ENCODE peak calls at places on chromosomes 13 and 19, in seven cellular contexts. One of them, this sample, is unnamed.
A peak's percentile ranks its signal among the peaks of the same experiment; 100 is the strongest.

GRCh38 chr13:89205856-89206255 is 1534.7 kb downstream of the SLITRK5 start:
- DNase-seq in cardiac muscle cell: no peak
- DNase-seq in endodermal cell: no peak
- DNase-seq in ovary: no peak
- DNase-seq in AG09309: no peak
- DNase-seq in Peyer's patch: no peak
- DNase-seq in choroid plexus epithelial cell: no peak
- DNase-seq in this sample: no peak

GRCh38 chr13:109715902-109716301 is 70.5 kb downstream of the IRS2 start:
- DNase-seq in cardiac muscle cell: peak; percentile 57
- DNase-seq in endodermal cell: no peak
- DNase-seq in ovary: no peak
- DNase-seq in AG09309: peak; percentile 24
- DNase-seq in Peyer's patch: no peak
- DNase-seq in choroid plexus epithelial cell: peak; percentile 88
- DNase-seq in this sample: no peak

GRCh38 chr19:38617764-38618589 is at the start of gene MAP4K1:
- DNase-seq in cardiac muscle cell: no peak
- DNase-seq in endodermal cell: peak; percentile 69
- DNase-seq in ovary: peak; percentile 23
- DNase-seq in AG09309: no peak
- DNase-seq in Peyer's patch: peak; percentile 95
- DNase-seq in choroid plexus epithelial cell: no peak
- DNase-seq in this sample: no peak

GRCh38 chr13:114043421-114044053 is 69.7 kb upstream of the C13orf46 start:
- DNase-seq in cardiac muscle cell: peak; percentile 96
- DNase-seq in endodermal cell: peak; percentile 89
- DNase-seq in ovary: no peak
- DNase-seq in AG09309: no peak
- DNase-seq in Peyer's patch: peak; percentile 68
- DNase-seq in choroid plexus epithelial cell: peak; percentile 91
- DNase-seq in this sample: no peak

GRCh38 chr13:25882732-25883357 is 169.0 kb downstream of the SHISA2 start:
- DNase-seq in cardiac muscle cell: no peak
- DNase-seq in endodermal cell: peak; percentile 59
- DNase-seq in ovary: no peak
- DNase-seq in AG09309: no peak
- DNase-seq in Peyer's patch: no peak
- DNase-seq in choroid plexus epithelial cell: peak; percentile 78
- DNase-seq in this sample: no peak

GRCh38 chr13:109385161-109385560 is 401.2 kb downstream of the IRS2 start:
- DNase-seq in cardiac muscle cell: peak; percentile 14
- DNase-seq in endodermal cell: no peak
- DNase-seq in ovary: no peak
- DNase-seq in AG09309: peak; percentile 74
- DNase-seq in Peyer's patch: no peak
- DNase-seq in choroid plexus epithelial cell: peak; percentile 60
- DNase-seq in this sample: no peak

GRCh38 chr13:102693781-102694180 is 1.1 kb downstream of the METTL21C start:
- DNase-seq in cardiac muscle cell: no peak
- DNase-seq in endodermal cell: no peak
- DNase-seq in ovary: no peak
- DNase-seq in AG09309: no peak
- DNase-seq in Peyer's patch: no peak
- DNase-seq in choroid plexus epithelial cell: peak; percentile 62
- DNase-seq in this sample: no peak

GRCh38 chr13:99740261-99740979 is 231.1 kb downstream of the ZIC5 start:
- DNase-seq in cardiac muscle cell: no peak
- DNase-seq in endodermal cell: no peak
- DNase-seq in ovary: no peak
- DNase-seq in AG09309: no peak
- DNase-seq in Peyer's patch: no peak
- DNase-seq in choroid plexus epithelial cell: no peak
- DNase-seq in this sample: no peak

GRCh38 chr19:18097217-18097992 is at the start of gene MAST3:
- DNase-seq in cardiac muscle cell: peak; percentile 89
- DNase-seq in endodermal cell: peak; percentile 95
- DNase-seq in ovary: peak; percentile 79
- DNase-seq in AG09309: no peak
- DNase-seq in Peyer's patch: peak; percentile 97
- DNase-seq in choroid plexus epithelial cell: peak; percentile 86
- DNase-seq in this sample: peak; percentile 71

GRCh38 chr19:21134934-21135366 is 6.9 kb upstream of the ZNF431 start:
- DNase-seq in cardiac muscle cell: no peak
- DNase-seq in endodermal cell: no peak
- DNase-seq in ovary: no peak
- DNase-seq in AG09309: no peak
- DNase-seq in Peyer's patch: no peak
- DNase-seq in choroid plexus epithelial cell: no peak
- DNase-seq in this sample: no peak

GRCh38 chr13:98103942-98104880 is 38.7 kb upstream of the FARP1 start:
- DNase-seq in cardiac muscle cell: no peak
- DNase-seq in endodermal cell: no peak
- DNase-seq in ovary: no peak
- DNase-seq in AG09309: no peak
- DNase-seq in Peyer's patch: no peak
- DNase-seq in choroid plexus epithelial cell: peak; percentile 39
- DNase-seq in this sample: no peak

GRCh38 chr13:94559201-94559795 is 36.7 kb downstream of the TGDS start:
- DNase-seq in cardiac muscle cell: no peak
- DNase-seq in endodermal cell: no peak
- DNase-seq in ovary: no peak
- DNase-seq in AG09309: no peak
- DNase-seq in Peyer's patch: no peak
- DNase-seq in choroid plexus epithelial cell: no peak
- DNase-seq in this sample: no peak

GRCh38 chr19:10625003-10625761 is at the start of gene SLC44A2:
- DNase-seq in cardiac muscle cell: peak; percentile 75
- DNase-seq in endodermal cell: peak; percentile 93
- DNase-seq in ovary: peak; percentile 86
- DNase-seq in AG09309: no peak
- DNase-seq in Peyer's patch: no peak
- DNase-seq in choroid plexus epithelial cell: peak; percentile 71
- DNase-seq in this sample: peak; percentile 35

GRCh38 chr19:15779756-15780476 is 7.5 kb upstream of the OR10H5 start:
- DNase-seq in cardiac muscle cell: peak; percentile 60
- DNase-seq in endodermal cell: no peak
- DNase-seq in ovary: peak; percentile 87
- DNase-seq in AG09309: no peak
- DNase-seq in Peyer's patch: no peak
- DNase-seq in choroid plexus epithelial cell: peak; percentile 0
- DNase-seq in this sample: no peak

GRCh38 chr13:66895780-66896179 is 334.4 kb downstream of the PCDH9 start:
- DNase-seq in cardiac muscle cell: no peak
- DNase-seq in endodermal cell: no peak
- DNase-seq in ovary: no peak
- DNase-seq in AG09309: no peak
- DNase-seq in Peyer's patch: no peak
- DNase-seq in choroid plexus epithelial cell: no peak
- DNase-seq in this sample: no peak

GRCh38 chr13:50485979-50486935 is 357.2 kb downstream of the DLEU7 start:
- DNase-seq in cardiac muscle cell: peak; percentile 71
- DNase-seq in endodermal cell: peak; percentile 49
- DNase-seq in ovary: no peak
- DNase-seq in AG09309: no peak
- DNase-seq in Peyer's patch: no peak
- DNase-seq in choroid plexus epithelial cell: peak; percentile 79
- DNase-seq in this sample: no peak

DNA sequence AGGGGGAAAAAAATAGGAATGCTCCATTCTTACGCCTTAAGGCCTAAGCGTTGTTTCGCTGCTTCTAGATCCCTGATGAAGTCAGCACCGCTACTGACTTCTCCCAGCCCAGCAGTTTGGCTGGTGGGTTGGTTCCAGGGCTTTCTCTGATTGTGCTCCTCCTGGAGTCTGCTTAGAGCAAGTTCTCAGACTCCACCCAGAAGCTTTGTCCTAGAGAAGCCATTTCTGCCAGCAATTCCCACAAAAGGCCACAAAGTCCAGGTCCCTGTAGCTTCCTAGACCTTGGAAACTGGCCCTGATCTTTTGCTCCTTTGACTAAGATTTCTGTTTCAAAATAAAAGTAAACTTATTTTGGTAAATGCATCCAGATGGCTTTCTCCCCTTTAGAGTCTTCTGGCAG is 65.4 kb downstream of the KCTD12 start:
- DNase-seq in cardiac muscle cell: peak; percentile 59
- DNase-seq in endodermal cell: no peak
- DNase-seq in ovary: peak; percentile 36
- DNase-seq in AG09309: peak; percentile 17
- DNase-seq in Peyer's patch: no peak
- DNase-seq in choroid plexus epithelial cell: peak; percentile 53
- DNase-seq in this sample: no peak
- TF ChIP-seq CTCF in cardiac muscle cell: peak; percentile 31
- TF ChIP-seq CTCF in endodermal cell: peak; percentile 48
- TF ChIP-seq CTCF in ovary: no peak
- TF ChIP-seq CTCF in AG09309: peak; percentile 40
- TF ChIP-seq CTCF in Peyer's patch: no peak
- TF ChIP-seq CTCF in choroid plexus epithelial cell: peak; percentile 49
- TF ChIP-seq CTCF in this sample: no peak

DNA sequence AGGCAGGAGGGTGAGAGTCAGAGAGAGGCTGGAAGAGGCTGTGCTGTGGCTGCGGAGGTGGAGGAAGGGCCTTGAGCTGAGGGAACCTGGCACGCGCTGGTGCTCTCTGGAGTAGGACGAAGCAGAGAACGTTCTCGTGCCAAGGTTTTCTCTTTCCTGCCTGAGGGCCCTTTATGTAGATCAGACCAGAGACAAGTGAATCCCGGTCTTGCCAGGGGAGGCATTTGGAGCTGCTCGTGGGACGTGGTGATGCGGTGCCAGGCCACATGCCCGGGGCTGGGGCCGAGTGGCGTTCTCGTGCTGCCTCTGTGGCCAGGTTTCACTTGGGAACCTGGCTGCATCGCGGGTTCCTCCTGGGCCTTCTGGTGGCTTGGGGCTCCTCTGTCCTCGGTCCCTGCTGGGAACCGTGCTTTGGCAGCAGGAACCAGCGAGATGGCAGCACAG is 54.2 kb downstream of the KDM4B start:
- DNase-seq in cardiac muscle cell: no peak
- DNase-seq in endodermal cell: no peak
- DNase-seq in ovary: no peak
- DNase-seq in AG09309: no peak
- DNase-seq in Peyer's patch: no peak
- DNase-seq in choroid plexus epithelial cell: no peak
- DNase-seq in this sample: no peak
- TF ChIP-seq CTCF in cardiac muscle cell: no peak
- TF ChIP-seq CTCF in endodermal cell: no peak
- TF ChIP-seq CTCF in ovary: no peak
- TF ChIP-seq CTCF in AG09309: no peak
- TF ChIP-seq CTCF in Peyer's patch: no peak
- TF ChIP-seq CTCF in choroid plexus epithelial cell: no peak
- TF ChIP-seq CTCF in this sample: no peak

DNA sequence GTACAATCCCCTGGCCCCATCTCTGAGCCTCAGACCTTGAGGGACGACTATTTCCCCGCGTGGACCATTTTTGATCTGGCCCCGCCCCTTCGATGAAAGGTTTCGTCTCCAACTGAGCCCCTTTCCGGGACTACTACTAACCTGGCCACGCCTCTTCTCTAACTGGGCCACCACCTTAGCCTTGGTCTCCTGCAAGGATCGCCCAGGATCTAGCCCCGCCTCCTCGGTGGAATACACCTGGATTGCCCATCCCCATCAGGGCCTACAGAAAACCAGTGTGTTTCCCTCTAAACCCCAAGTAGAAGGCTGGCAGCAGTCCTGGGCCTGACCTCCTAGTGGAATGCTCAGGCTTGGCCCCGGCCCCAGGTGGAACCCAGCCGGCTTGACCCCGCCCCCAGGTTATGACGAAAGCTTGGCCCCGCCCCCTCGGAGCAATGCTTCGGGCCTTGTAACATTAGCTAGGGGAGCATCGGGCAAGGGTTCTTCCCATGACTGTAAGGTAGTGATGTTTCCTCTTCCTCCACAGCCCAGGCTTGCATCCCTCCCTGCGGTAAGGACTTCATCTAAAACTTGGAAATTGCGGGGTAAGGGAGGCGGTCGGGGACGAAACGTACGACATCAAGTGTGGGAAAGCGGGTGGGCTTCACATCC is 9.1 kb downstream of the SPACA6 start:
- DNase-seq in cardiac muscle cell: peak; percentile 79
- DNase-seq in endodermal cell: peak; percentile 98
- DNase-seq in ovary: peak; percentile 89
- DNase-seq in AG09309: no peak
- DNase-seq in Peyer's patch: peak; percentile 42
- DNase-seq in choroid plexus epithelial cell: peak; percentile 67
- DNase-seq in this sample: no peak
- TF ChIP-seq CTCF in cardiac muscle cell: no peak
- TF ChIP-seq CTCF in endodermal cell: no peak
- TF ChIP-seq CTCF in ovary: no peak
- TF ChIP-seq CTCF in AG09309: no peak
- TF ChIP-seq CTCF in Peyer's patch: no peak
- TF ChIP-seq CTCF in choroid plexus epithelial cell: no peak
- TF ChIP-seq CTCF in this sample: no peak

DNA sequence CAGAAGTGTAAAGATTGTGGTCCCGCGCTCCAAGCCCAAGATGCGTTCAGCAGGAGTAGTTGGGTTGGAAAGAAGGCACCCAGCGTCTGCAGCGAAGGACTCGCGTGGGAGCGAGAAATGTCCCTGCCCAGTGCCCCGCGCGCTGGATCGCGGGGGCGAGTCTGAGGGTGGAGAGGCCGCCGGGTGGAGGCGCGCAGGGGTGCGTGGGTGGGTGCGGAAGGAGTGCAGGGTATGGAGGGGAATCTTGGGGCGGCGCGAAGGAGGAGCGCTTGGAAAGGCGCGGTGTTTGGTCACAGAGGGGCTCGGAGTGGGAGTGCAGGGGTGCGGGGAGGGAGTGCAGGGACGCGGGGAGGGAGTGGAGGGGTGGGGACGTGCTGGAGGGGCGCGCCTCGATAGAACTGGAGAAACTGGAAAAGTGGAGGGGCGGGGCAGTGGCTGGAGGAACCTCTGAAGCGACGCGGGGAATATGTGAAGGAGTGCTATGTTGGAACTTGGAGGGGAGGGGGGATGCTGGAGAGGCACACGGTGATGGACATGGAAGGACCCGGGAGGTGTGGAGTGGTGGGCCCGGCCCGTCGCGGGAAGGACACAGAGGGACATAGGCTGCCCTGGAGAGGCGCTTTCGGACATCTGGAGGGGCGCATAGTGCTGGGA is 21.1 kb upstream of the SGCG start:
- DNase-seq in cardiac muscle cell: peak; percentile 2
- DNase-seq in endodermal cell: peak; percentile 76
- DNase-seq in ovary: no peak
- DNase-seq in AG09309: no peak
- DNase-seq in Peyer's patch: no peak
- DNase-seq in choroid plexus epithelial cell: no peak
- DNase-seq in this sample: peak; percentile 17
- TF ChIP-seq CTCF in cardiac muscle cell: no peak
- TF ChIP-seq CTCF in endodermal cell: no peak
- TF ChIP-seq CTCF in ovary: no peak
- TF ChIP-seq CTCF in AG09309: no peak
- TF ChIP-seq CTCF in Peyer's patch: no peak
- TF ChIP-seq CTCF in choroid plexus epithelial cell: no peak
- TF ChIP-seq CTCF in this sample: peak; percentile 31

This sample was measured in neural crest cell.